ENCODE peak calls at places on chromosome 2, in ten cellular contexts. Z, A, D, R, V, N, F, T, C and B are unnamed samples.

GRCh38 chr2:400988-401679 is 113.2 kb upstream of the ALKAL2 start:
- DNase-seq in Z (no peak), A (no peak), D (no peak), R (no peak), V (no peak), N (no peak), F (no peak), T (no peak), C (no peak), B (no peak)

GRCh38 chr2:129193961-129194360 is 785.5 kb upstream of the RAB6C start:
- DNase-seq in Z (no peak), A (no peak), D (no peak), R (peak; percentile 43), V (no peak), N (no peak), F (no peak), T (peak; percentile 29), C (no peak), B (no peak)

GRCh38 chr2:227608469-227609338 is 5.9 kb downstream of the SCYGR3 start:
- DNase-seq in Z (no peak), A (no peak), D (no peak), R (no peak), V (no peak), N (no peak), F (no peak), T (no peak), C (no peak), B (no peak)

GRCh38 chr2:18752022-18752493 is 162.7 kb upstream of the NT5C1B start:
- DNase-seq in Z (peak; percentile 73), A (peak; percentile 35), D (peak; percentile 7), R (no peak), V (no peak), N (no peak), F (no peak), T (no peak), C (no peak), B (no peak)

GRCh38 chr2:26811791-26812454 is 26.1 kb downstream of the CENPA start:
- DNase-seq in Z (no peak), A (no peak), D (no peak), R (no peak), V (no peak), N (no peak), F (no peak), T (peak; percentile 61), C (no peak), B (no peak)

GRCh38 chr2:42063383-42064171 is 15.8 kb downstream of the PKDCC start:
- DNase-seq in Z (peak; percentile 71), A (no peak), D (peak; percentile 67), R (no peak), V (peak; percentile 89), N (peak; percentile 72), F (no peak), T (no peak), C (no peak), B (peak; percentile 91)

GRCh38 chr2:27306657-27307544 is 1.3 kb downstream of the UCN start:
- DNase-seq in Z (no peak), A (no peak), D (peak; percentile 39), R (peak; percentile 76), V (no peak), N (no peak), F (no peak), T (peak; percentile 42), C (no peak), B (no peak)

GRCh38 chr2:20665261-20666113 is 1.5 kb upstream of the GDF7 start:
- DNase-seq in Z (no peak), A (no peak), D (peak; percentile 12), R (peak; percentile 66), V (no peak), N (no peak), F (no peak), T (peak; percentile 43), C (no peak), B (no peak)

DNA sequence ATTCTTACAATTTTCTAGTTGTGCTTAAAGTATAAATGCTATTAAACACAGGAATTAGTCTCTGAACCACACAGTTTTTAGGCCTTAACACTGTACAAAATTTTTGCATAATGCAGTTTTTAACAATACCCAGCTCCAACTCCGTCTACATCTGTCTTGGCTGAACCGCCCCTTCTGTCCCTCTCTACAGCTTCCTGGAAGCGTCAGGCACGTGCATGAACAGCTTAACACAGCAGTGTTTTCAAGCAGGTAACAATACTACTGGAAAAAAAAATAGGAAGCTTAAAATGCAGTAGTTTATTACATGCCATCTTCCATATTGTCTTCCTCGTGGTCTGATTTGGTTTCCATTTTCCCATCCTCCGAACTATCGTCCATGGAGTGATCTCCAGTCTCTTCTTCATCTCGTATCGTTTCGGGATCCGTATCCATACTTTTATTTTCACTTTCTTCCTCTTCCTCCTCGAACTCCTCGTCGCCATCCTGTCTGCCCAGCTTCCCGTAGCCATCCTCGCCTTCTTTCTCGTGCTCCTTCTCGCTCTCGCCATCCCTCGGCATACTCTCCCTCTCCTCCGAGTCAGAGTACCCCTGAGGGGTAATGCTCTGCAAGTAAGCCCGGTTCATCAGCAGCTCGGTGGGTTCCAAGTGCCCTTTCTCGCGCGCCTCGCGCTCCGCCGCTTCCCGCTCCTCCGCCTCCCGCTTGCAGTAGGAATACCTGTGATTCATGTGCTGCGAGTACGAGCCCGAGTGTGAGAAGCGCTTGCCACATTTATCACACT is 130.6 kb downstream of the ZEB2 start:
- DNase-seq in Z (no peak), A (no peak), D (no peak), R (peak; percentile 70), V (no peak), N (peak; percentile 17), F (no peak), T (no peak), C (no peak), B (no peak)
- TF ChIP-seq EZH2 in Z (peak; percentile 67), A (no peak), D (no peak), R (no peak), V (no peak), N (no peak), F (no peak), T (no peak), C (no peak), B (no peak)

GRCh38 chr2:46313063-46313462 is 15.9 kb downstream of the EPAS1 start:
- DNase-seq in Z (no peak), A (no peak), D (no peak), R (no peak), V (no peak), N (no peak), F (no peak), T (no peak), C (no peak), B (no peak)

GRCh38 chr2:46317092-46317486 is 19.9 kb downstream of the EPAS1 start:
- DNase-seq in Z (no peak), A (no peak), D (no peak), R (no peak), V (no peak), N (no peak), F (no peak), T (no peak), C (no peak), B (no peak)

GRCh38 chr2:46315103-46315890 is 18.1 kb downstream of the EPAS1 start:
- DNase-seq in Z (peak; percentile 97), A (peak; percentile 98), D (peak; percentile 100), R (no peak), V (peak; percentile 97), N (peak; percentile 84), F (peak; percentile 97), T (no peak), C (peak; percentile 52), B (peak; percentile 95)

GRCh38 chr2:46311651-46312223 is 14.5 kb downstream of the EPAS1 start:
- DNase-seq in Z (no peak), A (peak; percentile 63), D (peak; percentile 22), R (no peak), V (peak; percentile 92), N (no peak), F (no peak), T (no peak), C (no peak), B (peak; percentile 92)

DNA sequence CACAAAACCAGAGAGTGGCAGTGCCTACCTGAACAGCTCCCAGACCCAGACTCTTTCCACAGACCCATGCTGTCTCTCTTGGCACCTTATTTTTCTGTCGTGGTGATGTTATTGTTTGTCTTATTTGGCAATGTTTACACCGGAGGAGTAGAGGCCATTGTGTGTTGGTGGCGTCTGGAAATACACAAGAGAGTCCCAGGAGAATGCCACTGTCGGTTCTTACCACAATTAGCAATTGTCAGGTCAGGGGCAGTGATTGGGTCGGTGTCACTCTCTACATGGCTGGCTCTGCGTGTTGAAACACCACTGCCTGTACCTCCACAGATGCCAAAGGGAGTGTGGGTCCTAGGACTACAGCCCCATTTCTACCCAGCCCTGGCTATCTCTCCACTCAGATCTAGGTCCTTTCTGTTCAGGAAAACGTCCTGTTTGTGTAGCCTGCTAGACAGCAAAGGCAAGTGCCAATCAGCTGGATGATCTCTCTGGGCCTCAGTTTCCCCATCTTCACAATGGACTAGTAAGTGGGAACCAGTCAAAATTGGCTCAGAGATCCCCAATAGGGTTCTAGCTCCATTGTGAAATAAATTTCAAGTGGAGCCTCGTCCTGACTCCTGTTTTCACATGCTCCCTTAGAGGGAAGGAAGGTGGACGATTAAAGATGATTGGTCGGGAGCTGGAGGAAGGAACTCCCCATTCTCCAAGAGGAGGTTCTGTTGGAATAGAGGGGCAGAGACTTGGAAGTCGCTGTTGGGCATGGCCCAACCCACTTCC is 17.0 kb downstream of the EPAS1 start:
- DNase-seq in Z (no peak), A (no peak), D (no peak), R (no peak), V (no peak), N (no peak), F (no peak), T (no peak), C (no peak), B (no peak)
- H3K4me1 ChIP-seq in Z (peaks cover 99% of the 10 kb centered on the region), A (peaks cover 93% of the 10 kb centered on the region), D (peaks cover 55% of the 10 kb centered on the region), R (no peaks in the 10 kb centered on the region), V (peaks cover 26% of the 10 kb centered on the region), N (peaks cover 28% of the 10 kb centered on the region), F (peaks cover 44% of the 10 kb centered on the region), T (no peaks in the 10 kb centered on the region), C (peaks cover 38% of the 10 kb centered on the region), B (peaks cover 35% of the 10 kb centered on the region)

GRCh38 chr2:15645300-15645699 is 53.6 kb downstream of the DDX1 start:
- DNase-seq in Z (no peak), A (no peak), D (no peak), R (no peak), V (no peak), N (no peak), F (no peak), T (no peak), C (no peak), B (no peak)

GRCh38 chr2:15641530-15641982 is 49.9 kb downstream of the DDX1 start:
- DNase-seq in Z (peak; percentile 67), A (no peak), D (no peak), R (no peak), V (no peak), N (no peak), F (no peak), T (no peak), C (no peak), B (no peak)

GRCh38 chr2:15643791-15644588 is 52.3 kb downstream of the DDX1 start:
- DNase-seq in Z (no peak), A (no peak), D (no peak), R (no peak), V (no peak), N (no peak), F (no peak), T (no peak), C (no peak), B (no peak)

GRCh38 chr2:15642334-15643208 is 50.9 kb downstream of the DDX1 start:
- DNase-seq in Z (peak; percentile 54), A (no peak), D (no peak), R (peak; percentile 39), V (no peak), N (no peak), F (no peak), T (no peak), C (no peak), B (no peak)

DNA sequence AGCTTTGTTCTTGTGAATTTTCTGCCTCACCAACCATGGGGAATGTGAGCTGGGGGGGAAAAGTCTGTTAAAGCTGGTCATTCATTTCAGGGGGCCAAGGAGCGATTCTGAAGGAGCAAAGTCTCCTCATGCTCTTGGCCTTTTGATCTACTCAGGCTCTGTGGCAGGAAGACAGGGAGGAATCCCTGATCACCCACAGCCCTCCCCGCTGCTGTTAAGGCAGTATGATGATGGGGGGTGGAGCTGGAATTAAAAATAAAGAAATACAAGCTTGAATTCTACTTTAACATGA is 51.5 kb downstream of the DDX1 start:
- DNase-seq in Z (no peak), A (no peak), D (no peak), R (no peak), V (no peak), N (no peak), F (no peak), T (peak; percentile 74), C (no peak), B (no peak)
- TF ChIP-seq EZH2 in Z (no peak), A (no peak), D (no peak), R (no peak), V (no peak), N (no peak), F (no peak), T (no peak), C (no peak), B (no peak)

DNA sequence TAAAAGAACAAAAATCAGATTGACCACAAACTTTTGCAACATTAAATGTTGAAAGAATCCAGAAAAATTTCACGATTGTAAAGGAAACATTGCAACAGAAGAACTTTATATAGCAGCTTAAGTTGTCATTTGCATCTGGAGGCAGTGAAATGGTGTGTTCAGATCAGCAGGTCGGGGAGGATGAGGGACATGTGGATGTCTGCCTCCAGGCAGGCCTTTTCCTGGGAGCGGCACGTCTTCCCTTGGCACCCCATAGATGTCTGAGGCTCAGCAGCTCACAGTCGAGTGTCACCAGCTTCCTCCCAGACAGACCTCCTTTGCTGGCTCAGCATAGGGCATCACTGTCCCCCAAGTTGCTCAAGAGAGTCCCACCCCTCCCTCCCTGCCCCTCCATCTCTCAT is 44.3 kb upstream of the ASB1 start:
- DNase-seq in Z (no peak), A (no peak), D (peak; percentile 17), R (no peak), V (no peak), N (no peak), F (no peak), T (no peak), C (no peak), B (no peak)
- H3K4me1 ChIP-seq in Z (no peaks in the 10 kb centered on the region), A (peaks cover 26% of the 10 kb centered on the region), D (peaks cover 13% of the 10 kb centered on the region), R (peaks cover 6% of the 10 kb centered on the region), V (peaks cover 24% of the 10 kb centered on the region), N (no peaks in the 10 kb centered on the region), F (peaks cover 30% of the 10 kb centered on the region), T (no peaks in the 10 kb centered on the region), C (peaks cover 30% of the 10 kb centered on the region), B (peaks cover 4% of the 10 kb centered on the region)